ENCODE peak calls at places on chromosome 19, in six cellular contexts. O is BJ, R is lower leg skin, X is thoracic aorta, Q is mucosa of descending colon, Y is DND-41. P is an unnamed sample.
A peak's percentile ranks its signal among the peaks of the same experiment; 100 is the strongest.

GRCh38 chr19:2308114-2308556 is at the start of gene LINGO3:
- DNase-seq in O (no peak), R (no peak), X (no peak), Q (no peak), Y (no peak), P (no peak)

GRCh38 chr19:46974181-46974580 is 45.5 kb upstream of the NPAS1 start:
- DNase-seq in O (no peak), R (no peak), X (no peak), Q (no peak), Y (no peak), P (no peak)

GRCh38 chr19:18791315-18791678 is 192 bp upstream of the COMP start:
- DNase-seq in O (no peak), R (no peak), X (no peak), Q (no peak), Y (no peak), P (no peak)

GRCh38 chr19:48608798-48609263 is 2.3 kb downstream of the SPACA4 start:
- DNase-seq in O (no peak), R (no peak), X (no peak), Q (no peak), Y (peak; percentile 52), P (peak; percentile 39)

GRCh38 chr19:2034729-2035589 is 16.1 kb downstream of the MKNK2 start:
- DNase-seq in O (no peak), R (no peak), X (no peak), Q (peak; percentile 93), Y (peak; percentile 68), P (peak; percentile 31)

GRCh38 chr19:6723108-6723618 is 2.7 kb upstream of the C3 start:
- DNase-seq in O (no peak), R (peak; percentile 51), X (no peak), Q (peak; percentile 49), Y (no peak), P (peak; percentile 76)

GRCh38 chr19:12937243-12938053 is 961 bp upstream of the CALR start:
- DNase-seq in O (no peak), R (peak; percentile 65), X (no peak), Q (no peak), Y (peak; percentile 95), P (no peak)

GRCh38 chr19:2549701-2550191 is 73.8 kb downstream of the GADD45B start:
- DNase-seq in O (peak; percentile 65), R (peak; percentile 94), X (no peak), Q (peak; percentile 83), Y (no peak), P (peak; percentile 95)

GRCh38 chr19:11735375-11735774 is 3.4 kb downstream of the ZNF823 start:
- DNase-seq in O (no peak), R (peak; percentile 26), X (no peak), Q (no peak), Y (no peak), P (no peak)

GRCh38 chr19:28883241-28883693 is 329.7 kb downstream of the UQCRFS1 start:
- DNase-seq in O (no peak), R (peak; percentile 15), X (no peak), Q (no peak), Y (no peak), P (peak; percentile 92)

GRCh38 chr19:33177417-33177976 is 16.6 kb upstream of the LRP3 start:
- DNase-seq in O (no peak), R (no peak), X (peak; percentile 19), Q (no peak), Y (no peak), P (no peak)

GRCh38 chr19:34351382-34351802 is 13.6 kb upstream of the GPI start:
- DNase-seq in O (no peak), R (no peak), X (no peak), Q (peak; percentile 60), Y (peak; percentile 61), P (no peak)

GRCh38 chr19:10192922-10193321 is 1.8 kb downstream of the DNMT1 start:
- DNase-seq in O (no peak), R (no peak), X (no peak), Q (no peak), Y (no peak), P (no peak)

GRCh38 chr19:35959040-35959967 is 23.1 kb downstream of the LRFN3 start:
- DNase-seq in O (no peak), R (no peak), X (no peak), Q (peak; percentile 82), Y (no peak), P (no peak)

GRCh38 chr19:1206063-1206732 is 620 bp downstream of the STK11 start:
- DNase-seq in O (no peak), R (no peak), X (no peak), Q (no peak), Y (no peak), P (no peak)

GRCh38 chr19:16374436-16374835 is 49.8 kb downstream of the KLF2 start:
- DNase-seq in O (no peak), R (no peak), X (no peak), Q (no peak), Y (peak; percentile 29), P (no peak)

GRCh38 chr19:14556662-14557188 is 15.1 kb downstream of the NDUFB7 start:
- DNase-seq in O (no peak), R (no peak), X (no peak), Q (peak; percentile 83), Y (peak; percentile 48), P (peak; percentile 83)

GRCh38 chr19:55471266-55471665 is 5.2 kb upstream of the ZNF628 start:
- DNase-seq in O (no peak), R (no peak), X (no peak), Q (no peak), Y (no peak), P (no peak)

GRCh38 chr19:40810160-40810559 is 11.2 kb downstream of the EGLN2 start:
- DNase-seq in O (no peak), R (no peak), X (no peak), Q (no peak), Y (no peak), P (no peak)

GRCh38 chr19:31515931-31516330 is 166.7 kb upstream of the TSHZ3 start:
- DNase-seq in O (no peak), R (peak; percentile 30), X (no peak), Q (no peak), Y (no peak), P (no peak)

GRCh38 chr19:48540110-48540509 is 11.9 kb upstream of the SULT2B1 start:
- DNase-seq in O (no peak), R (no peak), X (no peak), Q (no peak), Y (no peak), P (no peak)

GRCh38 chr19:7730286-7731217 is 1.4 kb downstream of the CLEC4G start:
- DNase-seq in O (no peak), R (no peak), X (no peak), Q (no peak), Y (no peak), P (no peak)

GRCh38 chr19:7729831-7730285 is 2.1 kb downstream of the CLEC4G start:
- DNase-seq in O (no peak), R (no peak), X (no peak), Q (no peak), Y (no peak), P (no peak)

GRCh38 chr19:7729211-7729610 is 2.7 kb downstream of the CLEC4G start:
- DNase-seq in O (no peak), R (no peak), X (no peak), Q (no peak), Y (no peak), P (no peak)

GRCh38 chr19:7722231-7722651 is 9.7 kb downstream of the CLEC4G start:
- DNase-seq in O (no peak), R (no peak), X (no peak), Q (no peak), Y (no peak), P (no peak)

GRCh38 chr19:7725791-7726190 is 6.1 kb downstream of the CLEC4G start:
- DNase-seq in O (no peak), R (no peak), X (no peak), Q (no peak), Y (no peak), P (no peak)
- TF ChIP-seq CTCF in O (no peak), R (no peak), X (no peak), Q (no peak), Y (no peak), P (no peak)

GRCh38 chr19:51807111-51807701 is 12.2 kb downstream of the FPR3 start:
- DNase-seq in O (no peak), R (no peak), X (no peak), Q (peak; percentile 55), Y (peak; percentile 91), P (no peak)
- TF ChIP-seq CTCF in O (no peak), R (no peak), X (no peak), Q (no peak), Y (peak; percentile 55), P (no peak)

GRCh38 chr19:4063369-4064072 is 3.2 kb downstream of the ZBTB7A start:
- DNase-seq in O (no peak), R (no peak), X (no peak), Q (no peak), Y (no peak), P (no peak)
- TF ChIP-seq CTCF in O (peak; percentile 13), R (no peak), X (no peak), Q (no peak), Y (no peak), P (no peak)

DNA sequence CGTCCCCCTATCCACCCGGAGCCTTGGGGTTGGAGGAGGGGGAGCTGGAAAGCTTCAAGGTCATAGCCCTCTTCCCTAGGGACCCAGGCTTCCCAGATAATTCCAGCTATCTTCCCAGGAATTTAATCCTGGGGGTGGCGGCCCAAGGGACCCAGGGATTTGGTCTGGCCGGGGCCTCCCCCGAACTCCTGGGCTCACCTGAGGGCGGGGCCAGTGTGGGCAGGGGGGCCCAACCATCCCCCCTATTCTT is 1.3 kb downstream of the VASP start:
- DNase-seq in O (no peak), R (no peak), X (no peak), Q (no peak), Y (no peak), P (no peak)
- TF ChIP-seq CTCF in O (no peak), R (no peak), X (no peak), Q (no peak), Y (no peak), P (no peak)

DNA sequence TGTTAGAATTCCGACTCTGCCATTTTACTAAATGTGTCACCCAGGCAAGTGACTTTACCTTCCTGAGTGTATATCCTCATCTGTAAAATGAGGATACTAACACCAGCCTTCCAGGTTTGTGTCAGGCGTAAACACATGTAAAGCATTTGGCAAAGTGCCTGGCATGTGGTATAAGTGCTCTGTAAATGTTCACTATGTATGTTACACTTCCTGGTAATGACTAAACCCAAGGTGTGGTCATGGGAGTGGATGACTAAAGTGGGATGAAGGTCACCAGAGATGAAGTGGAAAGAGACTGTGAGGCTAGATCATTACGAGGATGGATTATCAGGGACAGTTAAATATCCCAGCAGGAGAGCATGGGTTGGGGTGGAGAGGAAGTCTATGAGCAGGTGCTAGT is 25.6 kb downstream of the DEDD2 start:
- DNase-seq in O (no peak), R (peak; percentile 57), X (no peak), Q (no peak), Y (no peak), P (peak; percentile 69)
- TF ChIP-seq CTCF in O (no peak), R (no peak), X (no peak), Q (no peak), Y (no peak), P (no peak)